ENCODE peak calls at places on chromosomes 13 and 19, in six cellular contexts. One of them, this sample, is unnamed.

GRCh38 chr13:91313103-91313502 is 34.4 kb upstream of the MIR17HG start:
- DNase-seq in progenitor cell of endocrine pancreas: no peak
- DNase-seq in gastrocnemius medialis: no peak
- DNase-seq in M059J: peak; percentile 3
- DNase-seq in IMR-90: peak; percentile 1
- DNase-seq in head of caudate nucleus: no peak
- DNase-seq in this sample: peak; percentile 2

GRCh38 chr19:3389876-3390361 is 23.5 kb downstream of the NFIC start:
- DNase-seq in gastrocnemius medialis: peak; percentile 86
- DNase-seq in progenitor cell of endocrine pancreas: no peak
- DNase-seq in head of caudate nucleus: no peak
- DNase-seq in M059J: peak; percentile 67
- DNase-seq in IMR-90: peak; percentile 39
- DNase-seq in this sample: no peak

GRCh38 chr13:28489536-28489935 is 5.4 kb downstream of the FLT1 start:
- DNase-seq in head of caudate nucleus: no peak
- DNase-seq in gastrocnemius medialis: no peak
- DNase-seq in IMR-90: peak; percentile 45
- DNase-seq in progenitor cell of endocrine pancreas: no peak
- DNase-seq in M059J: no peak
- DNase-seq in this sample: peak; percentile 67

GRCh38 chr19:9171393-9171991 is 7.3 kb upstream of the OR7D2 start:
- DNase-seq in progenitor cell of endocrine pancreas: no peak
- DNase-seq in IMR-90: no peak
- DNase-seq in gastrocnemius medialis: no peak
- DNase-seq in head of caudate nucleus: no peak
- DNase-seq in M059J: no peak
- DNase-seq in this sample: no peak

GRCh38 chr13:53920916-53921315 is 892.3 kb downstream of the OLFM4 start:
- DNase-seq in IMR-90: no peak
- DNase-seq in head of caudate nucleus: no peak
- DNase-seq in progenitor cell of endocrine pancreas: no peak
- DNase-seq in gastrocnemius medialis: no peak
- DNase-seq in M059J: no peak
- DNase-seq in this sample: no peak

GRCh38 chr13:44368599-44369368 is 4.8 kb upstream of the SERP2 start:
- DNase-seq in head of caudate nucleus: no peak
- DNase-seq in gastrocnemius medialis: no peak
- DNase-seq in progenitor cell of endocrine pancreas: no peak
- DNase-seq in IMR-90: no peak
- DNase-seq in M059J: no peak
- DNase-seq in this sample: no peak

GRCh38 chr19:52590728-52591127 is 20.6 kb downstream of the ZNF701 start:
- DNase-seq in M059J: no peak
- DNase-seq in IMR-90: no peak
- DNase-seq in head of caudate nucleus: no peak
- DNase-seq in progenitor cell of endocrine pancreas: no peak
- DNase-seq in gastrocnemius medialis: no peak
- DNase-seq in this sample: no peak

GRCh38 chr13:44903596-44903995 is 85.7 kb downstream of the NUFIP1 start:
- DNase-seq in gastrocnemius medialis: peak; percentile 94
- DNase-seq in IMR-90: peak; percentile 84
- DNase-seq in M059J: peak; percentile 88
- DNase-seq in head of caudate nucleus: peak; percentile 32
- DNase-seq in progenitor cell of endocrine pancreas: no peak
- DNase-seq in this sample: peak; percentile 26

GRCh38 chr19:40341601-40342482 is 6.4 kb downstream of the C19orf47 start:
- DNase-seq in M059J: no peak
- DNase-seq in head of caudate nucleus: no peak
- DNase-seq in gastrocnemius medialis: peak; percentile 97
- DNase-seq in IMR-90: no peak
- DNase-seq in progenitor cell of endocrine pancreas: no peak
- DNase-seq in this sample: no peak

GRCh38 chr19:48510421-48511268 is 990 bp downstream of the LMTK3 start:
- DNase-seq in M059J: peak; percentile 65
- DNase-seq in IMR-90: peak; percentile 39
- DNase-seq in head of caudate nucleus: peak; percentile 89
- DNase-seq in gastrocnemius medialis: peak; percentile 58
- DNase-seq in progenitor cell of endocrine pancreas: peak; percentile 58
- DNase-seq in this sample: peak; percentile 57

GRCh38 chr13:92074658-92075057 is 676.2 kb downstream of the GPC5 start:
- DNase-seq in progenitor cell of endocrine pancreas: no peak
- DNase-seq in head of caudate nucleus: no peak
- DNase-seq in gastrocnemius medialis: no peak
- DNase-seq in IMR-90: no peak
- DNase-seq in M059J: no peak
- DNase-seq in this sample: no peak

GRCh38 chr13:49319555-49320350 is 72.0 kb downstream of the CDADC1 start:
- DNase-seq in M059J: peak; percentile 66
- DNase-seq in head of caudate nucleus: no peak
- DNase-seq in gastrocnemius medialis: peak; percentile 22
- DNase-seq in IMR-90: peak; percentile 74
- DNase-seq in progenitor cell of endocrine pancreas: no peak
- DNase-seq in this sample: no peak

GRCh38 chr13:90732049-90732448 is 615.4 kb upstream of the MIR17HG start:
- DNase-seq in M059J: no peak
- DNase-seq in gastrocnemius medialis: no peak
- DNase-seq in IMR-90: no peak
- DNase-seq in progenitor cell of endocrine pancreas: no peak
- DNase-seq in head of caudate nucleus: no peak
- DNase-seq in this sample: no peak

GRCh38 chr13:27960362-27961226 is 8.5 kb downstream of the CDX2 start:
- DNase-seq in head of caudate nucleus: no peak
- DNase-seq in M059J: peak; percentile 23
- DNase-seq in gastrocnemius medialis: no peak
- DNase-seq in progenitor cell of endocrine pancreas: peak; percentile 76
- DNase-seq in IMR-90: no peak
- DNase-seq in this sample: peak; percentile 27

GRCh38 chr19:347946-348861 is 3.6 kb upstream of the MIER2 start:
- DNase-seq in IMR-90: no peak
- DNase-seq in head of caudate nucleus: no peak
- DNase-seq in gastrocnemius medialis: no peak
- DNase-seq in progenitor cell of endocrine pancreas: no peak
- DNase-seq in M059J: peak; percentile 75
- DNase-seq in this sample: no peak

GRCh38 chr13:23378009-23378632 is 55.4 kb downstream of the SACS start:
- DNase-seq in gastrocnemius medialis: no peak
- DNase-seq in progenitor cell of endocrine pancreas: no peak
- DNase-seq in IMR-90: peak; percentile 99
- DNase-seq in head of caudate nucleus: no peak
- DNase-seq in M059J: peak; percentile 97
- DNase-seq in this sample: peak; percentile 98

GRCh38 chr13:40656358-40656757 is 10.1 kb downstream of the FOXO1 start:
- DNase-seq in progenitor cell of endocrine pancreas: no peak
- DNase-seq in M059J: no peak
- DNase-seq in IMR-90: no peak
- DNase-seq in head of caudate nucleus: no peak
- DNase-seq in gastrocnemius medialis: no peak
- DNase-seq in this sample: no peak

GRCh38 chr19:39684283-39684682 is 20.0 kb upstream of the LGALS14 start:
- DNase-seq in IMR-90: no peak
- DNase-seq in progenitor cell of endocrine pancreas: no peak
- DNase-seq in head of caudate nucleus: no peak
- DNase-seq in M059J: peak; percentile 38
- DNase-seq in gastrocnemius medialis: no peak
- DNase-seq in this sample: no peak

GRCh38 chr13:49954674-49955455 is 18.7 kb upstream of the SPRYD7 start:
- DNase-seq in M059J: peak; percentile 34
- DNase-seq in progenitor cell of endocrine pancreas: no peak
- DNase-seq in head of caudate nucleus: no peak
- DNase-seq in IMR-90: peak; percentile 28
- DNase-seq in gastrocnemius medialis: no peak
- DNase-seq in this sample: no peak